ENCODE peak calls at places on chromosomes 2 and 18, in nine cellular contexts. R, S, B, C, P, V, W, Q and L are unnamed samples.

GRCh38 chr2:30565860-30566358 is 118.9 kb downstream of the LCLAT1 start:
- DNase-seq in S (no peak), B (peak), C (no peak), W (peak), V (no peak), P (no peak), Q (no peak), R (no peak), L (no peak)

GRCh38 chr2:39059366-39059952 is 61.4 kb downstream of the SOS1 start:
- DNase-seq in V (no peak), S (peak), W (peak), B (no peak), Q (no peak), P (no peak), C (no peak), R (peak), L (peak)

GRCh38 chr2:222651721-222652420 is 4.0 kb downstream of the FARSB start:
- DNase-seq in Q (no peak), P (no peak), W (no peak), B (no peak), R (no peak), S (no peak), C (no peak), V (no peak), L (no peak)

GRCh38 chr18:62739911-62740310 is 24.6 kb downstream of the PHLPP1 start:
- DNase-seq in C (no peak), Q (no peak), V (no peak), R (no peak), B (no peak), W (no peak), P (no peak), S (no peak), L (no peak)

GRCh38 chr2:147149589-147150245 is 695.1 kb upstream of the ACVR2A start:
- DNase-seq in R (peak), S (no peak), P (no peak), Q (no peak), V (no peak), W (peak), C (no peak), B (no peak), L (no peak)

GRCh38 chr2:219155054-219155644 is 5.5 kb downstream of the NHEJ1 start:
- DNase-seq in W (peak), V (no peak), B (no peak), R (peak), C (peak), S (peak), Q (peak), P (no peak), L (peak)

GRCh38 chr2:236638707-236639106 is 69.1 kb downstream of the ACKR3 start:
- DNase-seq in B (no peak), R (no peak), Q (no peak), S (no peak), P (no peak), C (no peak), W (no peak), V (peak), L (no peak)

GRCh38 chr18:13581055-13581454 is 145.3 kb downstream of the FAM210A start:
- DNase-seq in P (no peak), Q (no peak), S (no peak), R (no peak), B (no peak), C (no peak), V (no peak), W (no peak), L (no peak)

GRCh38 chr2:10780491-10780820 is 32.1 kb downstream of the PDIA6 start:
- DNase-seq in R (no peak), Q (no peak), C (no peak), P (no peak), W (no peak), B (no peak), V (no peak), S (no peak), L (no peak)

GRCh38 chr18:79949571-79950439 is 1.6 kb downstream of the SLC66A2 start:
- DNase-seq in Q (no peak), V (peak), B (no peak), C (no peak), W (no peak), P (no peak), R (no peak), S (no peak), L (no peak)

GRCh38 chr2:222964632-222965031 is 87.4 kb upstream of the KCNE4 start:
- DNase-seq in V (no peak), P (no peak), C (no peak), B (no peak), Q (no peak), R (no peak), W (no peak), S (no peak), L (no peak)

GRCh38 chr2:205800257-205800656 is 118.0 kb downstream of the NRP2 start:
- DNase-seq in B (no peak), P (no peak), R (no peak), C (no peak), V (no peak), Q (no peak), S (no peak), W (peak), L (no peak)

GRCh38 chr18:24601624-24602023 is 141.2 kb downstream of the HRH4 start:
- DNase-seq in P (no peak), B (no peak), V (no peak), W (no peak), S (no peak), C (peak), R (peak), Q (no peak), L (no peak)

GRCh38 chr18:36580874-36581750 is 247.7 kb downstream of the TPGS2 start:
- DNase-seq in W (peak), V (no peak), C (no peak), R (peak), S (peak), Q (no peak), B (no peak), P (no peak), L (no peak)